ENCODE peak calls at places on chromosome 21, in ten cellular contexts. S is hepatic stellate cell; J is NCI-H774; I is T-helper 17 cell; Z is T-helper 9 cell; T is KG1; H is ascending aorta; O is ELF-1; F is HCT116; M is stimulated activated CD4-positive, alpha-beta T cell treated with anti-CD3 and anti-CD28 coated beads, Interleukin-4, amount 100 ng/mL, for 48 hours. K is an unnamed sample.

GRCh38 chr21:32727478-32727727 is 410 bp downstream of the SYNJ1 start:
- DNase-seq in S (no peak), J (no peak), I (no peak), Z (no peak), T (peak), H (no peak), O (no peak), F (no peak), M (no peak), K (no peak)

GRCh38 chr21:36661511-36662309 is 37.2 kb upstream of the SIM2 start:
- DNase-seq in S (peak), J (peak), I (no peak), Z (no peak), T (no peak), H (no peak), O (peak), F (peak), M (no peak), K (no peak)

GRCh38 chr21:45498646-45499000 is 43.6 kb downstream of the SLC19A1 start:
- DNase-seq in S (no peak), J (no peak), I (no peak), Z (no peak), T (no peak), H (no peak), O (no peak), F (no peak), M (no peak), K (no peak)

GRCh38 chr21:34609244-34609950 is 5.5 kb downstream of the RCAN1 start:
- DNase-seq in S (no peak), J (no peak), I (no peak), Z (no peak), T (no peak), H (no peak), O (no peak), F (no peak), M (no peak), K (no peak)

GRCh38 chr21:17071093-17071492 is 441.8 kb upstream of the CXADR start:
- DNase-seq in S (no peak), J (no peak), I (no peak), Z (no peak), T (no peak), H (no peak), O (no peak), F (no peak), M (no peak), K (no peak)

GRCh38 chr21:42382915-42383314 is 12.9 kb downstream of the TMPRSS3 start:
- DNase-seq in S (no peak), J (no peak), I (no peak), Z (no peak), T (no peak), H (no peak), O (no peak), F (no peak), M (no peak), K (no peak)

GRCh38 chr21:31137951-31138350 is 99.7 kb upstream of the KRTAP19-8 start:
- DNase-seq in S (no peak), J (no peak), I (no peak), Z (no peak), T (no peak), H (no peak), O (no peak), F (no peak), M (no peak), K (no peak)

GRCh38 chr21:31198575-31198974 is 145.5 kb downstream of the TIAM1 start:
- DNase-seq in S (peak), J (peak), I (no peak), Z (no peak), T (peak), H (no peak), O (no peak), F (peak), M (no peak), K (no peak)

GRCh38 chr21:9753943-9754342 is 767.4 kb upstream of the TPTE start:
- DNase-seq in S (no peak), J (no peak), I (no peak), Z (no peak), T (no peak), H (no peak), O (no peak), F (no peak), M (no peak), K (no peak)

GRCh38 chr21:44291936-44292811 is 6.5 kb downstream of the AIRE start:
- DNase-seq in S (no peak), J (no peak), I (no peak), Z (no peak), T (no peak), H (no peak), O (no peak), F (no peak), M (no peak), K (no peak)

GRCh38 chr21:27759820-27760219 is 792.9 kb upstream of the ADAMTS5 start:
- DNase-seq in S (no peak), J (no peak), I (no peak), Z (no peak), T (no peak), H (no peak), O (no peak), F (no peak), M (no peak), K (no peak)

GRCh38 chr21:14995695-14996490 is 68.9 kb downstream of the NRIP1 start:
- DNase-seq in S (no peak), J (no peak), I (no peak), Z (no peak), T (no peak), H (no peak), O (no peak), F (no peak), M (no peak), K (no peak)

GRCh38 chr21:28375708-28376385 is 616.8 kb downstream of the LTN1 start:
- DNase-seq in S (peak), J (no peak), I (no peak), Z (no peak), T (no peak), H (no peak), O (no peak), F (no peak), M (no peak), K (no peak)

GRCh38 chr21:14889080-14889805 is 175.6 kb downstream of the NRIP1 start:
- DNase-seq in S (no peak), J (no peak), I (no peak), Z (no peak), T (no peak), H (no peak), O (no peak), F (no peak), M (no peak), K (no peak)

GRCh38 chr21:43211085-43212071 is 42.6 kb downstream of the CRYAA start:
- DNase-seq in S (no peak), J (peak), I (no peak), Z (no peak), T (no peak), H (no peak), O (peak), F (peak), M (no peak), K (no peak)

GRCh38 chr21:38303300-38303699 is 46.5 kb downstream of the KCNJ15 start:
- DNase-seq in S (peak), J (no peak), I (no peak), Z (no peak), T (no peak), H (peak), O (no peak), F (no peak), M (no peak), K (peak)

GRCh38 chr21:42503711-42504110 is 7.7 kb upstream of the RSPH1 start:
- DNase-seq in S (no peak), J (no peak), I (no peak), Z (no peak), T (peak), H (no peak), O (no peak), F (no peak), M (no peak), K (no peak)

GRCh38 chr21:15498455-15498854 is 231.3 kb upstream of the USP25 start:
- DNase-seq in S (no peak), J (no peak), I (no peak), Z (no peak), T (no peak), H (no peak), O (no peak), F (no peak), M (no peak), K (no peak)

GRCh38 chr21:15289896-15290841 is 225.4 kb upstream of the NRIP1 start:
- DNase-seq in S (no peak), J (peak), I (no peak), Z (no peak), T (no peak), H (no peak), O (peak), F (no peak), M (no peak), K (no peak)

GRCh38 chr21:45551316-45551715 is 9.1 kb upstream of the SLC19A1 start:
- DNase-seq in S (peak), J (peak), I (no peak), Z (no peak), T (peak), H (no peak), O (no peak), F (peak), M (peak), K (no peak)

GRCh38 chr21:38376693-38377092 is 119.9 kb downstream of the KCNJ15 start:
- DNase-seq in S (no peak), J (no peak), I (no peak), Z (no peak), T (no peak), H (no peak), O (no peak), F (no peak), M (no peak), K (no peak)

GRCh38 chr21:41888749-41889376 is 9.7 kb upstream of the PRDM15 start:
- DNase-seq in S (no peak), J (no peak), I (no peak), Z (no peak), T (no peak), H (no peak), O (no peak), F (no peak), M (no peak), K (no peak)

GRCh38 chr21:14383596-14384210 is 757 bp upstream of the HSPA13 start:
- DNase-seq in S (no peak), J (no peak), I (no peak), Z (no peak), T (no peak), H (no peak), O (no peak), F (no peak), M (no peak), K (peak)

GRCh38 chr21:23402929-23403520 is 2204.3 kb downstream of the MRPL39 start:
- DNase-seq in S (no peak), J (peak), I (no peak), Z (no peak), T (no peak), H (no peak), O (no peak), F (no peak), M (no peak), K (no peak)

GRCh38 chr21:38984568-38984967 is 178.8 kb downstream of the ETS2 start:
- DNase-seq in S (no peak), J (no peak), I (no peak), Z (no peak), T (no peak), H (no peak), O (no peak), F (no peak), M (no peak), K (no peak)

GRCh38 chr21:44199448-44199847 is 41.3 kb downstream of the ICOSLG start:
- DNase-seq in S (no peak), J (peak), I (no peak), Z (no peak), T (no peak), H (no peak), O (peak), F (no peak), M (no peak), K (no peak)

GRCh38 chr21:39307466-39307865 is 6.0 kb downstream of the BRWD1 start:
- DNase-seq in S (no peak), J (no peak), I (no peak), Z (no peak), T (no peak), H (no peak), O (no peak), F (no peak), M (no peak), K (no peak)

GRCh38 chr21:44814498-44815023 is 3.3 kb downstream of the SUMO3 start:
- DNase-seq in S (no peak), J (no peak), I (no peak), Z (no peak), T (no peak), H (no peak), O (no peak), F (no peak), M (no peak), K (no peak)

GRCh38 chr21:28712396-28712795 is 280.3 kb downstream of the LTN1 start:
- DNase-seq in S (no peak), J (no peak), I (no peak), Z (no peak), T (no peak), H (no peak), O (no peak), F (no peak), M (no peak), K (no peak)